ENCODE peak calls at places on chromosomes 6 and 20, in eight cellular contexts. W is NAMALWA, T is pons, F is IMR-90, P is mesothelial cell of epicardium, R is stomach, M is nucleus accumbens, J is GM13977. C is an unnamed sample.

GRCh38 chr20:1505871-1506270 is 14.7 kb upstream of the SIRPB2 start:
- DNase-seq in F (no peak), J (no peak), M (no peak), T (no peak), R (no peak), W (no peak), P (no peak), C (no peak)

GRCh38 chr6:33276864-33277662 is at the start of gene B3GALT4:
- DNase-seq in R (peak), J (peak), M (peak), F (peak), T (no peak), P (peak), W (peak), C (peak)

GRCh38 chr20:60999256-60999655 is 252.8 kb upstream of the CDH4 start:
- DNase-seq in R (no peak), J (no peak), T (no peak), F (no peak), W (no peak), M (no peak), P (no peak), C (no peak)

GRCh38 chr6:36829919-36830544 is 9.2 kb downstream of the CPNE5 start:
- DNase-seq in J (no peak), F (peak), T (peak), P (no peak), M (peak), R (peak), W (no peak), C (peak)

GRCh38 chr6:35742842-35743241 is 6.0 kb downstream of the ARMC12 start:
- DNase-seq in F (no peak), R (no peak), T (no peak), P (no peak), W (no peak), M (no peak), J (no peak), C (no peak)

GRCh38 chr20:43516251-43516824 is 8.8 kb downstream of the L3MBTL1 start:
- DNase-seq in P (no peak), J (no peak), R (no peak), F (no peak), W (no peak), T (no peak), M (no peak), C (no peak)

GRCh38 chr6:112571886-112572285 is 224.8 kb downstream of the RFPL4B start:
- DNase-seq in J (no peak), P (no peak), W (no peak), F (peak), T (no peak), R (no peak), M (no peak), C (no peak)

GRCh38 chr20:34943808-34944568 is 11.6 kb downstream of the GSS start:
- DNase-seq in J (no peak), T (no peak), M (no peak), W (no peak), R (no peak), P (no peak), F (peak), C (no peak)

GRCh38 chr20:5626603-5627002 is 123.6 kb upstream of the SHLD1 start:
- DNase-seq in T (no peak), F (no peak), R (no peak), P (no peak), J (no peak), M (no peak), W (no peak), C (no peak)

GRCh38 chr6:28757429-28758045 is 166.2 kb downstream of the TRIM27 start:
- DNase-seq in M (no peak), F (no peak), R (no peak), W (no peak), P (no peak), J (no peak), T (no peak), C (no peak)

GRCh38 chr20:24730750-24731149 is 218.3 kb upstream of the CST7 start:
- DNase-seq in F (no peak), R (no peak), P (no peak), W (no peak), J (no peak), M (no peak), T (no peak), C (no peak)

GRCh38 chr6:100886078-100886477 is 4.9 kb upstream of the ASCC3 start:
- DNase-seq in J (no peak), R (no peak), P (no peak), W (no peak), F (peak), T (no peak), M (no peak), C (no peak)

GRCh38 chr6:74609857-74610256 is 596.0 kb downstream of the COL12A1 start:
- DNase-seq in P (no peak), T (no peak), R (no peak), W (no peak), F (no peak), J (no peak), M (no peak), C (no peak)

GRCh38 chr6:133341607-133342158 is 100.5 kb downstream of the EYA4 start:
- DNase-seq in F (peak), T (no peak), M (no peak), J (no peak), W (no peak), R (no peak), P (no peak), C (no peak)

GRCh38 chr6:35445691-35446090 is 6.4 kb upstream of the FANCE start:
- DNase-seq in J (no peak), M (no peak), P (no peak), T (no peak), F (peak), R (no peak), W (no peak), C (no peak)

GRCh38 chr6:27617700-27618689 is 145.1 kb upstream of the ZNF184 start:
- DNase-seq in J (peak), R (no peak), P (no peak), M (no peak), T (peak), F (peak), W (peak), C (no peak)

GRCh38 chr20:32149566-32150170 is 40.2 kb downstream of the TM9SF4 start:
- DNase-seq in M (no peak), R (no peak), W (no peak), J (no peak), F (peak), P (no peak), T (no peak), C (no peak)

GRCh38 chr6:136012948-136013347 is 161.4 kb downstream of the PDE7B start:
- DNase-seq in M (no peak), T (no peak), J (no peak), F (peak), P (no peak), W (no peak), R (no peak), C (no peak)

GRCh38 chr6:133052465-133052864 is 188.7 kb upstream of the EYA4 start:
- DNase-seq in J (no peak), P (no peak), F (no peak), T (no peak), M (no peak), W (no peak), R (no peak), C (no peak)

GRCh38 chr6:161152904-161153662 is 120.8 kb downstream of the AGPAT4 start:
- DNase-seq in R (no peak), P (no peak), J (peak), T (no peak), F (no peak), W (peak), M (no peak), C (no peak)

GRCh38 chr6:159676804-159677203 is 16.2 kb downstream of the SOD2 start:
- DNase-seq in F (peak), M (no peak), W (no peak), T (no peak), J (no peak), R (no peak), P (no peak), C (no peak)

GRCh38 chr20:44211177-44212039 is 837 bp upstream of the OSER1 start:
- DNase-seq in M (peak), J (no peak), F (peak), P (no peak), W (no peak), R (no peak), T (peak), C (peak)

GRCh38 chr6:155373276-155373675 is 59.0 kb upstream of the TFB1M start:
- DNase-seq in J (no peak), P (no peak), M (no peak), R (no peak), F (peak), T (no peak), W (no peak), C (no peak)

GRCh38 chr6:35310265-35310831 is 12.7 kb downstream of the DEF6 start:
- DNase-seq in R (no peak), J (no peak), W (no peak), F (no peak), M (no peak), P (no peak), T (no peak), C (no peak)

GRCh38 chr20:1478566-1478965 is 11.9 kb upstream of the NSFL1C start:
- DNase-seq in R (no peak), M (no peak), P (no peak), W (no peak), T (no peak), F (peak), J (no peak), C (no peak)

GRCh38 chr6:158219229-158219628 is 51.1 kb downstream of the GTF2H5 start:
- DNase-seq in M (no peak), P (no peak), W (no peak), J (no peak), R (no peak), F (peak), T (no peak), C (no peak)

GRCh38 chr20:58374027-58374850 is 14.8 kb upstream of the VAPB start:
- DNase-seq in F (no peak), J (no peak), W (no peak), M (no peak), P (no peak), R (no peak), T (no peak), C (no peak)

GRCh38 chr20:35700625-35701148 is 1.5 kb downstream of the ROMO1 start:
- DNase-seq in J (no peak), M (no peak), T (no peak), P (no peak), F (no peak), W (no peak), R (peak), C (no peak)

GRCh38 chr6:135266675-135267074 is 85.6 kb downstream of the MYB start:
- DNase-seq in J (no peak), W (peak), M (no peak), F (no peak), T (no peak), P (no peak), R (no peak), C (peak)

GRCh38 chr20:4483481-4483880 is 238.2 kb upstream of the PRND start:
- DNase-seq in J (no peak), T (no peak), R (no peak), F (peak), P (no peak), M (no peak), W (no peak), C (no peak)

GRCh38 chr20:13868331-13868730 is 83.5 kb downstream of the NDUFAF5 start:
- DNase-seq in R (no peak), F (peak), J (no peak), P (no peak), W (no peak), T (peak), M (no peak), C (no peak)

GRCh38 chr6:97215157-97215769 is 67.8 kb downstream of the MMS22L start:
- DNase-seq in T (peak), J (no peak), P (no peak), R (no peak), M (peak), F (peak), W (peak), C (peak)

C was measured in RPMI8226.